ENCODE peak calls at places on chromosomes 6 and 20, in nine cellular contexts. C is activated CD4-positive, alpha-beta T cell treated with anti-CD3 and anti-CD28 coated beads for 24 hours; V is EL; R is hepatocyte; J is AG08396; P is esophagus muscularis mucosa; D is germinal center; M is stomach; U is aorta. T is an unnamed sample.

GRCh38 chr6:127207591-127208120 is 59.0 kb upstream of the RNF146 start:
- DNase-seq in C (no peak), J (peak; percentile 24), P (no peak), U (no peak), D (no peak), R (no peak), V (peak; percentile 66), M (no peak), T (peak; percentile 15)

GRCh38 chr6:45464685-45465084 is 87.0 kb upstream of the SUPT3H start:
- DNase-seq in V (no peak), C (no peak), D (no peak), U (no peak), P (no peak), M (no peak), J (no peak), R (no peak), T (no peak)

GRCh38 chr6:5315883-5316282 is 54.6 kb downstream of the FARS2 start:
- DNase-seq in D (no peak), J (peak; percentile 51), V (no peak), R (peak; percentile 15), P (no peak), M (no peak), U (no peak), C (no peak), T (no peak)

GRCh38 chr6:47687432-47687831 is 10.9 kb upstream of the ADGRF4 start:
- DNase-seq in C (no peak), R (no peak), P (peak; percentile 82), M (no peak), D (no peak), V (no peak), J (no peak), U (no peak), T (no peak)

GRCh38 chr6:121319112-121319553 is 15.1 kb downstream of the TBC1D32 start:
- DNase-seq in J (peak; percentile 5), U (no peak), D (peak; percentile 7), C (no peak), P (no peak), R (peak; percentile 64), V (peak; percentile 42), M (no peak), T (no peak)

GRCh38 chr6:135657207-135657606 is 159.7 kb upstream of the AHI1 start:
- DNase-seq in R (no peak), C (no peak), J (no peak), U (no peak), D (no peak), V (no peak), P (no peak), M (no peak), T (no peak)

GRCh38 chr20:63495771-63496403 is 3.0 kb downstream of the EEF1A2 start:
- DNase-seq in V (peak; percentile 51), J (peak; percentile 89), P (no peak), U (peak; percentile 74), D (peak; percentile 81), R (peak; percentile 84), M (peak; percentile 79), C (peak; percentile 77), T (peak; percentile 69)

GRCh38 chr6:98843274-98844243 is 9.2 kb downstream of the POU3F2 start:
- DNase-seq in P (no peak), U (no peak), D (no peak), M (no peak), J (no peak), C (no peak), V (no peak), R (no peak), T (no peak)

GRCh38 chr6:132322398-132322797 is 78.9 kb downstream of the MOXD1 start:
- DNase-seq in U (no peak), C (no peak), P (no peak), V (no peak), J (no peak), D (no peak), R (no peak), M (no peak), T (no peak)

GRCh38 chr6:31907158-31907813 is 5.4 kb upstream of the ZBTB12 start:
- DNase-seq in J (peak; percentile 46), U (no peak), M (no peak), D (no peak), V (peak; percentile 62), C (no peak), P (no peak), R (no peak), T (no peak)

GRCh38 chr20:51811040-51811351 is 8.7 kb upstream of the SALL4 start:
- DNase-seq in P (no peak), V (peak; percentile 21), C (no peak), D (no peak), M (no peak), R (peak; percentile 25), U (no peak), J (no peak), T (no peak)